ENCODE peak calls at places on chromosomes 7 and 10, in four cellular contexts. K is CD8-positive, alpha-beta T cell; M is SK-N-SH; W is A673. L is an unnamed sample.
A peak's percentile ranks its signal among the peaks of the same experiment; 100 is the strongest.

GRCh38 chr10:131213651-131214505 is 97.6 kb downstream of the TCERG1L start:
- DNase-seq in K (no peak), M (no peak), W (no peak), L (peak; percentile 49)

GRCh38 chr7:79774150-79774549 is 320.7 kb upstream of the MAGI2 start:
- DNase-seq in K (no peak), M (no peak), W (no peak), L (no peak)

GRCh38 chr7:32905175-32905662 is 13.7 kb upstream of the KBTBD2 start:
- DNase-seq in K (peak; percentile 66), M (peak; percentile 83), W (peak; percentile 98), L (no peak)

GRCh38 chr10:49039409-49039808 is 75.9 kb downstream of the VSTM4 start:
- DNase-seq in K (no peak), M (no peak), W (no peak), L (no peak)

GRCh38 chr7:92698237-92698841 is 108.1 kb upstream of the FAM133B start:
- DNase-seq in K (no peak), M (peak; percentile 68), W (peak; percentile 48), L (no peak)

GRCh38 chr10:12394236-12395033 is 45.1 kb downstream of the CAMK1D start:
- DNase-seq in K (no peak), M (no peak), W (no peak), L (no peak)

GRCh38 chr7:135510603-135511183 is 791 bp upstream of the CNOT4 start:
- DNase-seq in K (no peak), M (peak; percentile 34), W (peak; percentile 42), L (no peak)

GRCh38 chr7:22725585-22725984 is 1.4 kb upstream of the IL6 start:
- DNase-seq in K (no peak), M (peak; percentile 28), W (peak; percentile 53), L (no peak)

GRCh38 chr7:4694653-4695335 is 12.7 kb downstream of the FOXK1 start:
- DNase-seq in K (no peak), M (no peak), W (no peak), L (no peak)

GRCh38 chr7:71015260-71015900 is 116.6 kb upstream of the GALNT17 start:
- DNase-seq in K (no peak), M (no peak), W (no peak), L (no peak)

GRCh38 chr7:49245062-49245461 is 320.7 kb downstream of the CDC14C start:
- DNase-seq in K (no peak), M (no peak), W (no peak), L (no peak)

GRCh38 chr7:95646350-95646749 is 50.0 kb upstream of the PDK4 start:
- DNase-seq in K (no peak), M (no peak), W (no peak), L (no peak)

GRCh38 chr7:1809601-1810258 is 139.7 kb downstream of the ELFN1 start:
- DNase-seq in K (no peak), M (no peak), W (no peak), L (peak; percentile 55)

GRCh38 chr7:32588657-32589056 is 93.4 kb downstream of the AVL9 start:
- DNase-seq in K (no peak), M (no peak), W (no peak), L (no peak)

GRCh38 chr7:23298141-23298851 is 843 bp upstream of the MALSU1 start:
- DNase-seq in K (no peak), M (peak; percentile 44), W (no peak), L (no peak)

GRCh38 chr10:101071885-101072433 is 10.2 kb downstream of the KAZALD1 start:
- DNase-seq in K (no peak), M (no peak), W (no peak), L (no peak)

GRCh38 chr7:91264083-91264923 is at the start of gene FZD1:
- DNase-seq in K (no peak), M (peak; percentile 98), W (peak; percentile 100), L (peak; percentile 98)

GRCh38 chr7:1438208-1438607 is 21.1 kb downstream of the MICALL2 start:
- DNase-seq in K (no peak), M (no peak), W (no peak), L (no peak)

GRCh38 chr7:20030915-20031362 is 186.2 kb downstream of the MACC1 start:
- DNase-seq in K (no peak), M (no peak), W (no peak), L (no peak)

GRCh38 chr10:71726673-71727428 is 7.3 kb upstream of the C10orf105 start:
- DNase-seq in K (no peak), M (no peak), W (no peak), L (no peak)

GRCh38 chr7:134669845-134670373 is 23.3 kb downstream of the BPGM start:
- DNase-seq in K (peak; percentile 84), M (peak; percentile 67), W (peak; percentile 86), L (no peak)

GRCh38 chr7:2717293-2717904 is 29.4 kb downstream of the AMZ1 start:
- DNase-seq in K (peak; percentile 28), M (peak; percentile 90), W (no peak), L (peak; percentile 81)

GRCh38 chr7:4774804-4775280 is 581 bp upstream of the AP5Z1 start:
- DNase-seq in K (no peak), M (peak; percentile 72), W (peak; percentile 63), L (no peak)

GRCh38 chr7:374706-375490 is 84.9 kb downstream of the FOXL3 start:
- DNase-seq in K (no peak), M (no peak), W (no peak), L (peak; percentile 61)

GRCh38 chr7:2927592-2927991 is 83.5 kb upstream of the GNA12 start:
- DNase-seq in K (no peak), M (peak; percentile 25), W (no peak), L (peak; percentile 49)

GRCh38 chr7:106050743-106051110 is 61.4 kb downstream of the SYPL1 start:
- DNase-seq in K (no peak), M (no peak), W (no peak), L (no peak)

GRCh38 chr10:89853796-89854195 is 152.4 kb downstream of the KIF20B start:
- DNase-seq in K (no peak), M (peak; percentile 49), W (no peak), L (no peak)
- TF ChIP-seq CTCF in K (no peak), M (peak; percentile 46), W (no peak), L (no peak)

GRCh38 chr10:102111276-102111675 is 8.9 kb downstream of the LDB1 start:
- DNase-seq in K (no peak), M (no peak), W (no peak), L (no peak)
- TF ChIP-seq CTCF in K (no peak), M (no peak), W (no peak), L (no peak)

DNA sequence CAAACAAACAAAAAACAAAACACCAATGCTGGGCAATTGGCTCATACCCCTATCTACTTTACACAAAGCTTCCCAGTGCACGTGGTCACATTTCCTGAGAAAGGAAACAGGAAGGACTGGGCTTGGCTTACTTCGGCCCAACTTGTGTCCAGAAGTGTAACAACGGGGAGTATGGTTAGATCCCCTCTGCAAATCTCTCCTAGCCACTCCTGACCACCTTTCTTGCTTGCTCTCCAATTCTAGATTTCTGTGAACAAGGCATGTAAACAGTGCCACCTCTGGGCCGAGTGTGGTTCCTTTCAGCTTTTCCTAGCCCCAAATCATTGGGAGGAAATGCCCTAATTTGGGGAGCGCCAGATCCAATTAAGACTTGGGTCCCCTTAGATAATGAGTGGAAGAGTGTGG is 21.0 kb upstream of the FRAT2 start:
- DNase-seq in K (peak; percentile 25), M (no peak), W (peak; percentile 17), L (no peak)
- TF ChIP-seq CTCF in K (peak; percentile 28), M (peak; percentile 43), W (peak; percentile 60), L (peak; percentile 43)

DNA sequence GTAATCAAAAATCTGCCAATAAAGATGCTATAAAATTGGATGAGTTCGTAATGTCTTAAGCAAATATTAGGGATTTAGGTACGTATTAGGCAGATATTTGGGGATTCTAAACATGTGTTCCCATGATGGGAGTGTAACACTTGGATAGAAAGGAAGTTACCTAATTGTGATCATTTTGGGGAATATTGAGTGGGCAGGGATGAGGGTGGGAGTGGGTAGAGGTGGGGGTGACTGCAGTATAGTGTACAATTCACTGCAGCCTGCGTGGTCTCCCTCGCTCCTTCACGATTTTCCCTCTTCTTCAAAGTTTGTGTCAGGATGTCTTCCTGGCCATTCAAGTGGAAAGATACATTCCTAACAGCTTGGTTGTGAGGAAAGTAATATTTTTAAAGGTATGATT is 1.3 kb upstream of the PRKG1 start:
- DNase-seq in K (no peak), M (no peak), W (no peak), L (no peak)
- TF ChIP-seq CTCF in K (no peak), M (no peak), W (no peak), L (no peak)

L was measured in upper lobe of right lung.